ENCODE peak calls at places on chromosomes 7 and 10, in nine cellular contexts. One of them, this sample, is unnamed.

GRCh38 chr7:12866237-12866636 is 178.8 kb downstream of the ARL4A start:
- DNase-seq in bronchial epithelial cell: no peak
- DNase-seq in heart left ventricle: no peak
- DNase-seq in fibroblast of lung: no peak
- DNase-seq in stomach: no peak
- DNase-seq in foreskin keratinocyte: no peak
- DNase-seq in colonic mucosa: no peak
- DNase-seq in cardiac muscle cell: no peak
- DNase-seq in WTC11: no peak
- DNase-seq in this sample: no peak

GRCh38 chr7:47570649-47571050 is 11.3 kb downstream of the TNS3 start:
- DNase-seq in bronchial epithelial cell: no peak
- DNase-seq in heart left ventricle: no peak
- DNase-seq in fibroblast of lung: peak; percentile 88
- DNase-seq in stomach: no peak
- DNase-seq in foreskin keratinocyte: no peak
- DNase-seq in colonic mucosa: no peak
- DNase-seq in cardiac muscle cell: peak; percentile 88
- DNase-seq in WTC11: no peak
- DNase-seq in this sample: no peak

GRCh38 chr7:112759905-112760304 is 30.3 kb downstream of the TMEM168 start:
- DNase-seq in bronchial epithelial cell: peak; percentile 23
- DNase-seq in heart left ventricle: no peak
- DNase-seq in fibroblast of lung: peak; percentile 6
- DNase-seq in stomach: no peak
- DNase-seq in foreskin keratinocyte: peak; percentile 71
- DNase-seq in colonic mucosa: no peak
- DNase-seq in cardiac muscle cell: no peak
- DNase-seq in WTC11: no peak
- DNase-seq in this sample: no peak

GRCh38 chr10:50286517-50286916 is 35.2 kb upstream of the ASAH2 start:
- DNase-seq in bronchial epithelial cell: no peak
- DNase-seq in heart left ventricle: no peak
- DNase-seq in fibroblast of lung: peak; percentile 29
- DNase-seq in stomach: no peak
- DNase-seq in foreskin keratinocyte: no peak
- DNase-seq in colonic mucosa: no peak
- DNase-seq in cardiac muscle cell: peak; percentile 62
- DNase-seq in WTC11: no peak
- DNase-seq in this sample: no peak

GRCh38 chr7:151709141-151710038 is 167.5 kb downstream of the PRKAG2 start:
- DNase-seq in bronchial epithelial cell: no peak
- DNase-seq in heart left ventricle: no peak
- DNase-seq in fibroblast of lung: no peak
- DNase-seq in stomach: no peak
- DNase-seq in foreskin keratinocyte: no peak
- DNase-seq in colonic mucosa: no peak
- DNase-seq in cardiac muscle cell: peak; percentile 22
- DNase-seq in WTC11: no peak
- DNase-seq in this sample: no peak

GRCh38 chr10:396535-397220 is 261.4 kb downstream of the ZMYND11 start:
- DNase-seq in bronchial epithelial cell: no peak
- DNase-seq in heart left ventricle: no peak
- DNase-seq in fibroblast of lung: no peak
- DNase-seq in stomach: no peak
- DNase-seq in foreskin keratinocyte: no peak
- DNase-seq in colonic mucosa: no peak
- DNase-seq in cardiac muscle cell: peak; percentile 14
- DNase-seq in WTC11: no peak
- DNase-seq in this sample: no peak

GRCh38 chr7:122010116-122010515 is 133.9 kb downstream of the AASS start:
- DNase-seq in bronchial epithelial cell: peak; percentile 21
- DNase-seq in heart left ventricle: no peak
- DNase-seq in fibroblast of lung: no peak
- DNase-seq in stomach: no peak
- DNase-seq in foreskin keratinocyte: no peak
- DNase-seq in colonic mucosa: no peak
- DNase-seq in cardiac muscle cell: no peak
- DNase-seq in WTC11: no peak
- DNase-seq in this sample: no peak

GRCh38 chr10:60917331-60918280 is 26.4 kb downstream of the RHOBTB1 start:
- DNase-seq in bronchial epithelial cell: peak; percentile 12
- DNase-seq in heart left ventricle: no peak
- DNase-seq in fibroblast of lung: peak; percentile 70
- DNase-seq in stomach: no peak
- DNase-seq in foreskin keratinocyte: peak; percentile 64
- DNase-seq in colonic mucosa: no peak
- DNase-seq in cardiac muscle cell: no peak
- DNase-seq in WTC11: no peak
- DNase-seq in this sample: no peak

GRCh38 chr7:47153571-47153970 is 428.3 kb downstream of the TNS3 start:
- DNase-seq in bronchial epithelial cell: no peak
- DNase-seq in heart left ventricle: no peak
- DNase-seq in fibroblast of lung: peak; percentile 11
- DNase-seq in stomach: no peak
- DNase-seq in foreskin keratinocyte: no peak
- DNase-seq in colonic mucosa: no peak
- DNase-seq in cardiac muscle cell: no peak
- DNase-seq in WTC11: peak; percentile 73
- DNase-seq in this sample: no peak

GRCh38 chr10:88850712-88851111 is 932 bp downstream of the ANKRD22 start:
- DNase-seq in bronchial epithelial cell: peak; percentile 50
- DNase-seq in heart left ventricle: no peak
- DNase-seq in fibroblast of lung: no peak
- DNase-seq in stomach: no peak
- DNase-seq in foreskin keratinocyte: no peak
- DNase-seq in colonic mucosa: no peak
- DNase-seq in cardiac muscle cell: no peak
- DNase-seq in WTC11: no peak
- DNase-seq in this sample: no peak

GRCh38 chr10:42836771-42837468 is 54.3 kb downstream of the BMS1 start:
- DNase-seq in bronchial epithelial cell: peak; percentile 24
- DNase-seq in heart left ventricle: no peak
- DNase-seq in fibroblast of lung: peak; percentile 31
- DNase-seq in stomach: no peak
- DNase-seq in foreskin keratinocyte: peak; percentile 38
- DNase-seq in colonic mucosa: no peak
- DNase-seq in cardiac muscle cell: peak; percentile 39
- DNase-seq in WTC11: peak; percentile 25
- DNase-seq in this sample: no peak

GRCh38 chr7:24721378-24722030 is 35.8 kb downstream of the GSDME start:
- DNase-seq in bronchial epithelial cell: peak; percentile 69
- DNase-seq in heart left ventricle: no peak
- DNase-seq in fibroblast of lung: no peak
- DNase-seq in stomach: no peak
- DNase-seq in foreskin keratinocyte: peak; percentile 66
- DNase-seq in colonic mucosa: no peak
- DNase-seq in cardiac muscle cell: no peak
- DNase-seq in WTC11: no peak
- DNase-seq in this sample: peak; percentile 68
- TF ChIP-seq CTCF in bronchial epithelial cell: no peak
- TF ChIP-seq CTCF in heart left ventricle: no peak
- TF ChIP-seq CTCF in fibroblast of lung: no peak
- TF ChIP-seq CTCF in stomach: no peak
- TF ChIP-seq CTCF in foreskin keratinocyte: no peak
- TF ChIP-seq CTCF in colonic mucosa: no peak
- TF ChIP-seq CTCF in cardiac muscle cell: no peak
- TF ChIP-seq CTCF in WTC11: no peak
- TF ChIP-seq CTCF in this sample: no peak

DNA sequence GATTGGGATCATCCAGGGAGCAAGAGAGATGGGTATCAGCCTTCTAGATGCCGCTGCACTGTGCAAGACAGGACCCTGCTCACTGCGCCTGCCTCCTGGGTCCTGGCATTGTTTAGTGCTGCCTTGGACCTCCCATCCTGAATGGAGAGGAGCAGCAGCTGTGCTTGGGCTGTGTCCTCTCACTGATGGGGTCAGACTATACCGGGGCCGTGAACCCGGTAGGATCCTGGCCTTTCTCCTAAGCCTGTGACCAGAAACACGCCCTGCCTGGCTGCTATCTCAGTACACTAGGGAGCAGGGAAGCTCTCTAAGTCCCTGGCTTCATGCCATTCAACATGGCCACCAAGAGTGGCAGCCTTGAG is 309.4 kb upstream of the ZNF32 start:
- DNase-seq in bronchial epithelial cell: no peak
- DNase-seq in heart left ventricle: no peak
- DNase-seq in fibroblast of lung: no peak
- DNase-seq in stomach: no peak
- DNase-seq in foreskin keratinocyte: no peak
- DNase-seq in colonic mucosa: no peak
- DNase-seq in cardiac muscle cell: no peak
- DNase-seq in WTC11: no peak
- DNase-seq in this sample: peak; percentile 66
- TF ChIP-seq CTCF in bronchial epithelial cell: no peak
- TF ChIP-seq CTCF in heart left ventricle: no peak
- TF ChIP-seq CTCF in fibroblast of lung: no peak
- TF ChIP-seq CTCF in stomach: no peak
- TF ChIP-seq CTCF in foreskin keratinocyte: no peak
- TF ChIP-seq CTCF in colonic mucosa: no peak
- TF ChIP-seq CTCF in cardiac muscle cell: no peak
- TF ChIP-seq CTCF in WTC11: no peak
- TF ChIP-seq CTCF in this sample: no peak

GRCh38 chr7:143372070-143372469 is 9.1 kb upstream of the ZYX start:
- DNase-seq in bronchial epithelial cell: peak; percentile 93
- DNase-seq in heart left ventricle: no peak
- DNase-seq in fibroblast of lung: no peak
- DNase-seq in stomach: peak; percentile 52
- DNase-seq in foreskin keratinocyte: peak; percentile 71
- DNase-seq in colonic mucosa: peak; percentile 95
- DNase-seq in cardiac muscle cell: peak; percentile 32
- DNase-seq in WTC11: no peak
- DNase-seq in this sample: no peak
- TF ChIP-seq CTCF in bronchial epithelial cell: peak; percentile 53
- TF ChIP-seq CTCF in heart left ventricle: no peak
- TF ChIP-seq CTCF in fibroblast of lung: no peak
- TF ChIP-seq CTCF in stomach: no peak
- TF ChIP-seq CTCF in foreskin keratinocyte: peak; percentile 44
- TF ChIP-seq CTCF in colonic mucosa: no peak
- TF ChIP-seq CTCF in cardiac muscle cell: no peak
- TF ChIP-seq CTCF in WTC11: no peak
- TF ChIP-seq CTCF in this sample: no peak

GRCh38 chr7:2261611-2262010 is 19.6 kb downstream of the NUDT1 start:
- DNase-seq in bronchial epithelial cell: no peak
- DNase-seq in heart left ventricle: no peak
- DNase-seq in fibroblast of lung: no peak
- DNase-seq in stomach: no peak
- DNase-seq in foreskin keratinocyte: no peak
- DNase-seq in colonic mucosa: no peak
- DNase-seq in cardiac muscle cell: no peak
- DNase-seq in WTC11: no peak
- DNase-seq in this sample: no peak
- TF ChIP-seq CTCF in bronchial epithelial cell: no peak
- TF ChIP-seq CTCF in heart left ventricle: no peak
- TF ChIP-seq CTCF in fibroblast of lung: no peak
- TF ChIP-seq CTCF in stomach: no peak
- TF ChIP-seq CTCF in foreskin keratinocyte: no peak
- TF ChIP-seq CTCF in colonic mucosa: no peak
- TF ChIP-seq CTCF in cardiac muscle cell: no peak
- TF ChIP-seq CTCF in WTC11: no peak
- TF ChIP-seq CTCF in this sample: no peak

DNA sequence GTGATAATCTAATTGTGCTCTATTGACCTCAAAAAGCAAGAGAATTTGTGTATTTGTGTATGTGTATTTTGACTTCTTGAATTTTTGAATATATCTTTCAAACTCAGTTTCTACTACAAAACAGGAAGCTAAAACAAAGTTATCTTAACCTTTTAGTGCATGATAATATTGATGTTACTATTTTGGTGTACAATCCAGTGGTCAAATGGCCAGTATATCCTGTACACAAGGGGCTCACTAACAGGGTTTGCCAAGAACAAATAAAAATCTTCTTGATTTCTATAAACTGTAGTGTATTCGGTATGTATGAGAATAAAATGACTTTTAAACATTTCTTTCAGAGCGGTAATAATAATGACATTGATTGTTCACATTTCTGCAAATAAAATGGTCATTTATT is 69.6 kb downstream of the FOXP2 start:
- DNase-seq in bronchial epithelial cell: no peak
- DNase-seq in heart left ventricle: no peak
- DNase-seq in fibroblast of lung: no peak
- DNase-seq in stomach: no peak
- DNase-seq in foreskin keratinocyte: no peak
- DNase-seq in colonic mucosa: no peak
- DNase-seq in cardiac muscle cell: no peak
- DNase-seq in WTC11: no peak
- DNase-seq in this sample: no peak
- TF ChIP-seq CTCF in bronchial epithelial cell: no peak
- TF ChIP-seq CTCF in heart left ventricle: no peak
- TF ChIP-seq CTCF in fibroblast of lung: no peak
- TF ChIP-seq CTCF in stomach: no peak
- TF ChIP-seq CTCF in foreskin keratinocyte: no peak
- TF ChIP-seq CTCF in colonic mucosa: no peak
- TF ChIP-seq CTCF in cardiac muscle cell: no peak
- TF ChIP-seq CTCF in WTC11: no peak
- TF ChIP-seq CTCF in this sample: no peak

GRCh38 chr7:148148456-148148855 is 442.1 kb upstream of the C7orf33 start:
- DNase-seq in bronchial epithelial cell: no peak
- DNase-seq in heart left ventricle: no peak
- DNase-seq in fibroblast of lung: no peak
- DNase-seq in stomach: no peak
- DNase-seq in foreskin keratinocyte: no peak
- DNase-seq in colonic mucosa: peak; percentile 62
- DNase-seq in cardiac muscle cell: no peak
- DNase-seq in WTC11: no peak
- DNase-seq in this sample: no peak

GRCh38 chr7:148155826-148156225 is 434.7 kb upstream of the C7orf33 start:
- DNase-seq in bronchial epithelial cell: no peak
- DNase-seq in heart left ventricle: no peak
- DNase-seq in fibroblast of lung: no peak
- DNase-seq in stomach: no peak
- DNase-seq in foreskin keratinocyte: no peak
- DNase-seq in colonic mucosa: no peak
- DNase-seq in cardiac muscle cell: no peak
- DNase-seq in WTC11: no peak
- DNase-seq in this sample: no peak

GRCh38 chr7:148149730-148150129 is 440.8 kb upstream of the C7orf33 start:
- DNase-seq in bronchial epithelial cell: no peak
- DNase-seq in heart left ventricle: no peak
- DNase-seq in fibroblast of lung: no peak
- DNase-seq in stomach: no peak
- DNase-seq in foreskin keratinocyte: no peak
- DNase-seq in colonic mucosa: no peak
- DNase-seq in cardiac muscle cell: no peak
- DNase-seq in WTC11: no peak
- DNase-seq in this sample: no peak

GRCh38 chr7:148153611-148154010 is 437.0 kb upstream of the C7orf33 start:
- DNase-seq in bronchial epithelial cell: no peak
- DNase-seq in heart left ventricle: peak; percentile 78
- DNase-seq in fibroblast of lung: no peak
- DNase-seq in stomach: peak; percentile 93
- DNase-seq in foreskin keratinocyte: no peak
- DNase-seq in colonic mucosa: peak; percentile 25
- DNase-seq in cardiac muscle cell: peak; percentile 74
- DNase-seq in WTC11: no peak
- DNase-seq in this sample: no peak

DNA sequence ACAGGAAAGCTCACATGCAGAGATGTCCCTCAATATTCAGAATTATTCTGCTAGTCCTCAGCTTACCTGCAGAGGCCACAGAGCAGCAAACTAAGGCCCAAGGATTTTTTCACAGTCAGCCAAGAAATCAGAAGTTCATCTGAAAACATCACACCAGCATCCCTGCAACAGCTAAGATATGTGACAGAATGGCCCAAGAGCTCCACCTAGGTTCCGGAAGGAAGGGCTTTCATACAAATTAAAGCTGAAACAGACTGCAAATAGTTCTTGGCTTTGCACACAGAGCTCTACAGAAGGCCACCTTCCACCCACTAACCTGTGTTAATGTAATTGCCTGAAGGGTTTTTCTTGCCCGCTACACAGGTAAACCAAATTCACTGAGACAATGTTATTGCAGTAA is 438.8 kb upstream of the C7orf33 start:
- DNase-seq in bronchial epithelial cell: no peak
- DNase-seq in heart left ventricle: no peak
- DNase-seq in fibroblast of lung: no peak
- DNase-seq in stomach: no peak
- DNase-seq in foreskin keratinocyte: no peak
- DNase-seq in colonic mucosa: no peak
- DNase-seq in cardiac muscle cell: no peak
- DNase-seq in WTC11: no peak
- DNase-seq in this sample: no peak
- TF ChIP-seq CTCF in bronchial epithelial cell: no peak
- TF ChIP-seq CTCF in heart left ventricle: no peak
- TF ChIP-seq CTCF in fibroblast of lung: no peak
- TF ChIP-seq CTCF in stomach: no peak
- TF ChIP-seq CTCF in foreskin keratinocyte: no peak
- TF ChIP-seq CTCF in colonic mucosa: no peak
- TF ChIP-seq CTCF in cardiac muscle cell: peak; percentile 2
- TF ChIP-seq CTCF in WTC11: no peak
- TF ChIP-seq CTCF in this sample: no peak